ENCODE peak calls at places on chromosomes 2 and 18, in five cellular contexts. P is colonic mucosa, D is ovary, X is dorsolateral prefrontal cortex, F is endodermal cell. B is an unnamed sample.

GRCh38 chr2:175097297-175097696 is 70.7 kb downstream of the ATF2 start:
- DNase-seq in P (no peak), D (no peak), X (no peak), F (no peak), B (peak)

GRCh38 chr2:11667194-11667593 is 2.8 kb downstream of the NTSR2 start:
- DNase-seq in P (no peak), D (no peak), X (no peak), F (no peak), B (no peak)

GRCh38 chr2:227472265-227473018 is 486 bp downstream of the AGFG1 start:
- DNase-seq in P (peak), D (peak), X (no peak), F (peak), B (no peak)

GRCh38 chr2:237726401-237726830 is 72.2 kb upstream of the RBM44 start:
- DNase-seq in P (peak), D (no peak), X (no peak), F (no peak), B (peak)

GRCh38 chr2:69292326-69292725 is 94.7 kb downstream of the GFPT1 start:
- DNase-seq in P (no peak), D (no peak), X (no peak), F (no peak), B (no peak)

GRCh38 chr2:172724724-172725123 is 10.9 kb upstream of the RAPGEF4 start:
- DNase-seq in P (no peak), D (no peak), X (no peak), F (no peak), B (no peak)

GRCh38 chr2:215973954-215974699 is 39.2 kb downstream of the MREG start:
- DNase-seq in P (peak), D (no peak), X (no peak), F (no peak), B (no peak)

GRCh38 chr18:49949991-49950395 is 136.7 kb upstream of the ACAA2 start:
- DNase-seq in P (no peak), D (no peak), X (no peak), F (no peak), B (no peak)

GRCh38 chr18:28108801-28109200 is 68.1 kb downstream of the CDH2 start:
- DNase-seq in P (no peak), D (no peak), X (no peak), F (no peak), B (no peak)

GRCh38 chr18:3051718-3052410 is 38.9 kb upstream of the LPIN2 start:
- DNase-seq in P (peak), D (no peak), X (no peak), F (peak), B (no peak)

GRCh38 chr2:176931588-176932563 is 280.7 kb upstream of the HNRNPA3 start:
- DNase-seq in P (no peak), D (no peak), X (no peak), F (no peak), B (no peak)

GRCh38 chr2:239928457-239929350 is 96.4 kb downstream of the NDUFA10 start:
- DNase-seq in P (peak), D (peak), X (peak), F (peak), B (no peak)

GRCh38 chr2:173271825-173272224 is 82.8 kb upstream of the CDCA7 start:
- DNase-seq in P (no peak), D (no peak), X (no peak), F (peak), B (no peak)

GRCh38 chr18:55575066-55575465 is 12.9 kb downstream of the TCF4 start:
- DNase-seq in P (no peak), D (no peak), X (no peak), F (no peak), B (no peak)

GRCh38 chr18:28181616-28182015 is 4.7 kb upstream of the CDH2 start:
- DNase-seq in P (no peak), D (no peak), X (no peak), F (no peak), B (no peak)

GRCh38 chr2:43041661-43042360 is 184.6 kb downstream of the ZFP36L2 start:
- DNase-seq in P (no peak), D (peak), X (no peak), F (peak), B (peak)

GRCh38 chr2:20516646-20517341 is 69.9 kb downstream of the RHOB start:
- DNase-seq in P (no peak), D (peak), X (peak), F (no peak), B (no peak)

GRCh38 chr2:241649414-241649813 is 11.9 kb downstream of the ATG4B start:
- DNase-seq in P (no peak), D (no peak), X (peak), F (no peak), B (no peak)

GRCh38 chr2:109689973-109690372 is 75.8 kb downstream of the SOWAHC start:
- DNase-seq in P (no peak), D (no peak), X (no peak), F (no peak), B (no peak)

GRCh38 chr2:101698419-101699190 is 1.1 kb downstream of the MAP4K4 start:
- DNase-seq in P (peak), D (no peak), X (no peak), F (no peak), B (no peak)

GRCh38 chr2:11270891-11271290 is 73.5 kb downstream of the ROCK2 start:
- DNase-seq in P (no peak), D (no peak), X (no peak), F (no peak), B (peak)

GRCh38 chr18:48723837-48724236 is 185.0 kb downstream of the CTIF start:
- DNase-seq in P (no peak), D (no peak), X (no peak), F (no peak), B (no peak)

GRCh38 chr2:200471324-200471848 is 38.5 kb downstream of the KCTD18 start:
- DNase-seq in P (no peak), D (no peak), X (no peak), F (no peak), B (no peak)

GRCh38 chr2:142515493-142515892 is 362.0 kb upstream of the KYNU start:
- DNase-seq in P (no peak), D (no peak), X (no peak), F (no peak), B (no peak)

GRCh38 chr18:25089470-25089869 is 262.5 kb downstream of the ZNF521 start:
- DNase-seq in P (no peak), D (no peak), X (no peak), F (no peak), B (no peak)

GRCh38 chr2:70982971-70983370 is 4.5 kb downstream of the ANKRD53 start:
- DNase-seq in P (no peak), D (no peak), X (no peak), F (peak), B (no peak)

GRCh38 chr2:168198476-168199192 is 48.8 kb downstream of the STK39 start:
- DNase-seq in P (no peak), D (no peak), X (no peak), F (no peak), B (peak)

GRCh38 chr2:10258326-10258725 is 44.4 kb upstream of the HPCAL1 start:
- DNase-seq in P (no peak), D (peak), X (no peak), F (peak), B (no peak)

GRCh38 chr18:34611904-34612303 is 98.2 kb upstream of the DTNA start:
- DNase-seq in P (no peak), D (no peak), X (no peak), F (no peak), B (no peak)

GRCh38 chr2:152678808-152679207 is 38.5 kb downstream of the PRPF40A start:
- DNase-seq in P (no peak), D (no peak), X (no peak), F (no peak), B (no peak)

GRCh38 chr2:189437931-189438330 is 3.3 kb upstream of the WDR75 start:
- DNase-seq in P (no peak), D (no peak), X (no peak), F (no peak), B (no peak)

GRCh38 chr2:189222440-189222839 is 42.9 kb upstream of the COL5A2 start:
- DNase-seq in P (peak), D (peak), X (no peak), F (no peak), B (no peak)

GRCh38 chr2:16194931-16195680 is 254.8 kb downstream of the MYCN start:
- DNase-seq in P (no peak), D (no peak), X (no peak), F (no peak), B (no peak)

GRCh38 chr2:233513953-233514655 is 52.5 kb downstream of the USP40 start:
- DNase-seq in P (no peak), D (no peak), X (no peak), F (no peak), B (no peak)

GRCh38 chr2:42190191-42190590 is 21.0 kb downstream of the EML4 start:
- DNase-seq in P (no peak), D (no peak), X (no peak), F (no peak), B (no peak)

GRCh38 chr2:179729961-179730360 is 131.5 kb downstream of the ZNF385B start:
- DNase-seq in P (no peak), D (no peak), X (no peak), F (no peak), B (no peak)

GRCh38 chr18:32148185-32148870 is 41.5 kb upstream of the MEP1B start:
- DNase-seq in P (no peak), D (no peak), X (no peak), F (no peak), B (no peak)

GRCh38 chr2:27888790-27889189 is 1.4 kb downstream of the RBKS start:
- DNase-seq in P (no peak), D (no peak), X (no peak), F (no peak), B (no peak)
- H3K27ac ChIP-seq in P (no peak), D (no peak), X (peak), F (no peak), B (peak)

GRCh38 chr18:63940008-63940407 is 9.1 kb upstream of the HMSD start:
- DNase-seq in P (no peak), D (no peak), X (no peak), F (no peak), B (no peak)

GRCh38 chr18:63936156-63936931 is 12.8 kb upstream of the HMSD start:
- DNase-seq in P (peak), D (peak), X (peak), F (peak), B (peak)

GRCh38 chr18:63936932-63937393 is 12.1 kb upstream of the HMSD start:
- DNase-seq in P (no peak), D (no peak), X (no peak), F (no peak), B (no peak)
- H3K4me3 ChIP-seq in P (peak), D (peak), X (peak), F (peak), B (peak)

DNA sequence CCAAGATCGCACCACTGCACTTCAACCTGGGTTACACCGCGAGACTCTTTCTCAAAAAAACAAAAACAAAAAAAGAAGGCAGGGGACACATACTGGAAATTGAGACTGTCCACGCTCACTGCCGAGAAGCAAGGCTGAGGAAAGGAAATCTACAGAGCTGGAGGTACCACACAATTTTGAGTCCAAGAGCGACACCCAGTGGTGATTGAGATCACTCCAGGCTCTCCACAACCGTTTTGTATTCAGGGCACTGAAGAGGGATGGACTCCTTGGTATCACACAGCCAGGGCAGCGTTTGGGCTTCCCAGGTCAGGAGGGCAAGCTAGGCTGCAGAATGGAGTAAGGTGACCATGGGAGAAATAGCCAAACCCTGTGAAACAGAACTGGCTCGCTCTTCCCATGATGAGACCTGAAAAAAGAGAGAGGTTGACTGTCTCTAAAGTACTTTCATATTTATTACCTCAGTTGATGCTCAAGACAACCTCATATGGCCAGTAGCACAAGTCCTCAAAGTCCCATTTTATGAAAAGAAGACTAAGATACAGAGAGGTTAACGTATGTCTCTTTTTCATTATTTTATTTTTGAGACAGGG is 74.5 kb upstream of the YPEL5 start:
- DNase-seq in P (peak), D (peak), X (peak), F (peak), B (peak)
- TF ChIP-seq CTCF in P (peak), D (no peak), X (peak), F (peak), B (peak)

DNA sequence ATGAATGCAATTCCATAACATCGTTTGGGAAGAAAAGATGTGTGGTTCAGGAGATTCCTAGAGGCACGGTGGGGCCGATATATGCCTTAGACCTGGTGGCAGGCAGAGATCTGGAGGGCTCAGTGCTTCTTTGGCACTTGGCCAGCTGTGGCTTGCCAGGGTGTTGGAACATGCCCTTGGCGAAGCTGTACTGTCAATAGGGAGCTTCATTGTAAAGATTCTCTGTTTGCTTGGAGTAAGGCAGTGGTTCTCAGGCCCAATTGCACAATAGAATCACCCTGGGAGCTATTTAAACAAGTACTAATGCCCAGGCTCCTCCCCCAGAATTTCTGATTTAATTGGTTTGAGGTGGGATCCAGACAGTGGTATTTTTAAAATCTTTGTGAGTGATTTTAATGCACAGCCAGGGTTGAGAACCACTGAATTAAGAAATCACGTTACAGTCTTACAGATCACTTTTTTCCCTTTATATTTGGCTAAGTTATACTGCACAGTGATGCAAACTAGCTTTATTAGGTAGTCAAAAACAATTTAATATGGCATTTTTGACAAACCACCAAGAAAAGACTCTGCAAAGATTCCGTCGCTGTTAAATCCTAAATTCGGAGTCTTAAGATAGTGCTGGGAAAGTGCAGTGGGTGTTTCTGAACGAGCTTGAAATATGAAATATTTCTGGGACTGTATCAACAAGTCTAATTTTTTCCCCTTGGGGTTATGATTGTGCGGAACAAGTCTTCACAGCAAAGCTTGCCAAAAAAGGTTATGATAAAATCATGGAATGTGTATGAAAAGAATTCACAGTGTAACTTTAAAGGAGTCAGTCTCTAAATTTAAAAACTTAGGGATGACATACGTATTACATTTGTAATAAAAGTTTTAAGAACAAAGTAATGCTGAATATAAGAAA is 78.0 kb downstream of the CRIM1 start:
- DNase-seq in P (peak), D (no peak), X (peak), F (no peak), B (peak)
- H3K27ac ChIP-seq in P (no peak), D (no peak), X (peak), F (no peak), B (peak)

B was measured in brain microvascular endothelial cell.